ENCODE peak calls at places on chromosomes 16 and 17, in five cellular contexts. One of them, this sample, is unnamed.

GRCh38 chr16:19559242-19559910 is 3.9 kb downstream of the VPS35L start:
- DNase-seq in tibial artery: no peak
- DNase-seq in left lung: no peak
- DNase-seq in mammary epithelial cell: peak
- DNase-seq in CD8-positive, alpha-beta T cell: no peak
- DNase-seq in this sample: no peak

GRCh38 chr16:12159028-12159427 is 182.5 kb downstream of the SNX29 start:
- DNase-seq in left lung: no peak
- DNase-seq in mammary epithelial cell: no peak
- DNase-seq in tibial artery: no peak
- DNase-seq in CD8-positive, alpha-beta T cell: no peak
- DNase-seq in this sample: no peak

GRCh38 chr17:63153488-63153887 is 187.5 kb downstream of the TANC2 start:
- DNase-seq in left lung: no peak
- DNase-seq in tibial artery: no peak
- DNase-seq in mammary epithelial cell: no peak
- DNase-seq in CD8-positive, alpha-beta T cell: no peak
- DNase-seq in this sample: no peak

GRCh38 chr16:65779196-65779595 is 587.3 kb upstream of the CDH5 start:
- DNase-seq in mammary epithelial cell: no peak
- DNase-seq in left lung: no peak
- DNase-seq in tibial artery: peak
- DNase-seq in CD8-positive, alpha-beta T cell: no peak
- DNase-seq in this sample: no peak

GRCh38 chr17:1365445-1366039 is 34.5 kb downstream of the YWHAE start:
- DNase-seq in CD8-positive, alpha-beta T cell: peak
- DNase-seq in tibial artery: peak
- DNase-seq in left lung: peak
- DNase-seq in mammary epithelial cell: peak
- DNase-seq in this sample: peak

GRCh38 chr17:30164531-30164930 is 47.9 kb downstream of the NSRP1 start:
- DNase-seq in tibial artery: no peak
- DNase-seq in left lung: no peak
- DNase-seq in mammary epithelial cell: no peak
- DNase-seq in CD8-positive, alpha-beta T cell: no peak
- DNase-seq in this sample: no peak

GRCh38 chr17:68973098-68973929 is 18.1 kb upstream of the ABCA8 start:
- DNase-seq in CD8-positive, alpha-beta T cell: no peak
- DNase-seq in tibial artery: no peak
- DNase-seq in left lung: no peak
- DNase-seq in mammary epithelial cell: no peak
- DNase-seq in this sample: no peak

GRCh38 chr17:8185580-8186445 is 4.2 kb downstream of the BORCS6 start:
- DNase-seq in left lung: peak
- DNase-seq in mammary epithelial cell: peak
- DNase-seq in tibial artery: peak
- DNase-seq in CD8-positive, alpha-beta T cell: peak
- DNase-seq in this sample: peak

GRCh38 chr17:1473170-1473569 is 17.1 kb upstream of the CRK start:
- DNase-seq in tibial artery: no peak
- DNase-seq in mammary epithelial cell: no peak
- DNase-seq in left lung: no peak
- DNase-seq in CD8-positive, alpha-beta T cell: no peak
- DNase-seq in this sample: no peak

GRCh38 chr16:50301626-50302471 is 35.5 kb downstream of the ADCY7 start:
- DNase-seq in tibial artery: peak
- DNase-seq in left lung: peak
- DNase-seq in mammary epithelial cell: peak
- DNase-seq in CD8-positive, alpha-beta T cell: no peak
- DNase-seq in this sample: no peak

GRCh38 chr16:27792486-27793275 is 242.7 kb downstream of the KATNIP start:
- DNase-seq in tibial artery: no peak
- DNase-seq in mammary epithelial cell: no peak
- DNase-seq in CD8-positive, alpha-beta T cell: no peak
- DNase-seq in left lung: no peak
- DNase-seq in this sample: no peak

GRCh38 chr16:50520451-50521245 is 27.5 kb upstream of the NKD1 start:
- DNase-seq in CD8-positive, alpha-beta T cell: no peak
- DNase-seq in mammary epithelial cell: no peak
- DNase-seq in tibial artery: no peak
- DNase-seq in left lung: no peak
- DNase-seq in this sample: peak

GRCh38 chr16:87062569-87063442 is 254.4 kb downstream of the C16orf95 start:
- DNase-seq in CD8-positive, alpha-beta T cell: peak
- DNase-seq in tibial artery: peak
- DNase-seq in left lung: peak
- DNase-seq in mammary epithelial cell: peak
- DNase-seq in this sample: no peak

GRCh38 chr17:39564201-39564828 is 43.4 kb downstream of the NEUROD2 start:
- DNase-seq in mammary epithelial cell: no peak
- DNase-seq in left lung: no peak
- DNase-seq in tibial artery: no peak
- DNase-seq in CD8-positive, alpha-beta T cell: no peak
- DNase-seq in this sample: no peak

GRCh38 chr17:77487677-77488530 is 347.1 kb downstream of the SEC14L1 start:
- DNase-seq in CD8-positive, alpha-beta T cell: no peak
- DNase-seq in mammary epithelial cell: no peak
- DNase-seq in left lung: no peak
- DNase-seq in tibial artery: no peak
- DNase-seq in this sample: no peak

GRCh38 chr17:45147102-45147580 is 1.1 kb upstream of the HEXIM1 start:
- DNase-seq in left lung: no peak
- DNase-seq in mammary epithelial cell: no peak
- DNase-seq in CD8-positive, alpha-beta T cell: peak
- DNase-seq in tibial artery: peak
- DNase-seq in this sample: peak

GRCh38 chr16:54460254-54460860 is 173.8 kb upstream of the IRX3 start:
- DNase-seq in tibial artery: no peak
- DNase-seq in left lung: no peak
- DNase-seq in mammary epithelial cell: no peak
- DNase-seq in CD8-positive, alpha-beta T cell: no peak
- DNase-seq in this sample: no peak

GRCh38 chr17:37762669-37763068 is 17.8 kb upstream of the HNF1B start:
- DNase-seq in CD8-positive, alpha-beta T cell: no peak
- DNase-seq in tibial artery: no peak
- DNase-seq in mammary epithelial cell: no peak
- DNase-seq in left lung: no peak
- DNase-seq in this sample: no peak

DNA sequence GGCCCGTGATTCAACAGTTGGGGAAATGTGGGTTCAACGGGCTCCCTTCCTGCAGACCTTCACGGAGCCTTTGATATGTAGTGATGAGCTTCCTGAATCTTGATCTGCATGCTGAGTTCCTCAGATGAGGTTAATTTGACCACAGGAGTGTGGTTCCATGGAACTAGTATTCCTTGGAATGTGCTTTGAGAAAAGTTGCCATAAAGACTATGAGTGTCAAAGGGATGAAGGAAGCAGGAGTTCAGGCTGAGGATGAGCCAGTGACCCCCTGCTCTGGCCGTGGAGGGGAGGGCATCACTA is 229.2 kb downstream of the MSI2 start:
- DNase-seq in CD8-positive, alpha-beta T cell: no peak
- DNase-seq in tibial artery: no peak
- DNase-seq in mammary epithelial cell: no peak
- DNase-seq in left lung: no peak
- DNase-seq in this sample: no peak
- TF ChIP-seq CTCF in CD8-positive, alpha-beta T cell: no peak
- TF ChIP-seq CTCF in tibial artery: no peak
- TF ChIP-seq CTCF in mammary epithelial cell: no peak
- TF ChIP-seq CTCF in left lung: no peak
- TF ChIP-seq CTCF in this sample: no peak

GRCh38 chr16:79417465-79418093 is 183.0 kb downstream of the MAF start:
- DNase-seq in tibial artery: no peak
- DNase-seq in left lung: no peak
- DNase-seq in mammary epithelial cell: no peak
- DNase-seq in CD8-positive, alpha-beta T cell: no peak
- DNase-seq in this sample: no peak

GRCh38 chr16:79418588-79418987 is 181.9 kb downstream of the MAF start:
- DNase-seq in left lung: no peak
- DNase-seq in CD8-positive, alpha-beta T cell: no peak
- DNase-seq in tibial artery: no peak
- DNase-seq in mammary epithelial cell: no peak
- DNase-seq in this sample: no peak

GRCh38 chr16:79419148-79419547 is 181.4 kb downstream of the MAF start:
- DNase-seq in CD8-positive, alpha-beta T cell: no peak
- DNase-seq in mammary epithelial cell: no peak
- DNase-seq in left lung: no peak
- DNase-seq in tibial artery: no peak
- DNase-seq in this sample: no peak

GRCh38 chr16:79411805-79412204 is 188.7 kb downstream of the MAF start:
- DNase-seq in mammary epithelial cell: no peak
- DNase-seq in left lung: no peak
- DNase-seq in CD8-positive, alpha-beta T cell: no peak
- DNase-seq in tibial artery: no peak
- DNase-seq in this sample: no peak

DNA sequence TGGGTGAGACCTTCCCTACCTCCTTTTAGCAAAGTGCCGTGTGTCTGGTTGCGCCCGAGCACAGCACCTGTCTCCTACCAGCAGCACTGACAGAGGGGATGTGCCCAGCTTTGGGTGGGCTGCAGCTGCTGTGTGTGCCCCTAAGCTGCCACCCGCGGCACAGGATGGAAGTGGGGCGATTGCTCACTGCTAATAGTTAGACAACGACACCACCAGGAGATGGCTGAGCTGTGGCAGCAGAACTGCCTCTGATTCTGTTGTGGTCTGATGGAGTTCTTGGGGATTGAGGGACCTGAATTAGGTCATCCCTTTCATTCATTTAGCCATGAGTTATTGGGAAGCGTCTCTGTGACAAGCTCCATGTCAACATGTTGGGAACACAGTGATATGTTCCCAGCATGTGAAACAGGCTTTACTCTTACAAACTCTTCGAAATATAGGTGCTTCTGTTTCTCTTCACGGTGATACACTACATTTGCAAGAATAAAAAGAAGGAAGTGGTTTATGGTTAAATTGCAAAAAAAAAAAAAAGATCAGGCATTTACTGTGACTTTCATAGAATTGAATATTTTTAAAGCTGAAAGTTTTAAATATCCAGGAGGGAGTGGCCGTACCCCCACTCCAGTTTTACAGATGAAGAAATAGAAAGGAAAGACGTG is 184.4 kb downstream of the MAF start:
- DNase-seq in tibial artery: no peak
- DNase-seq in left lung: no peak
- DNase-seq in CD8-positive, alpha-beta T cell: no peak
- DNase-seq in mammary epithelial cell: no peak
- DNase-seq in this sample: no peak
- TF ChIP-seq CTCF in tibial artery: no peak
- TF ChIP-seq CTCF in left lung: no peak
- TF ChIP-seq CTCF in CD8-positive, alpha-beta T cell: no peak
- TF ChIP-seq CTCF in mammary epithelial cell: no peak
- TF ChIP-seq CTCF in this sample: no peak

GRCh38 chr16:89452241-89452640 is 38.1 kb downstream of the ANKRD11 start:
- DNase-seq in mammary epithelial cell: no peak
- DNase-seq in tibial artery: no peak
- DNase-seq in CD8-positive, alpha-beta T cell: no peak
- DNase-seq in left lung: no peak
- DNase-seq in this sample: no peak

GRCh38 chr16:89450537-89450936 is 39.8 kb downstream of the ANKRD11 start:
- DNase-seq in mammary epithelial cell: no peak
- DNase-seq in left lung: no peak
- DNase-seq in CD8-positive, alpha-beta T cell: no peak
- DNase-seq in tibial artery: no peak
- DNase-seq in this sample: no peak

GRCh38 chr16:89453662-89454321 is 36.6 kb downstream of the ANKRD11 start:
- DNase-seq in tibial artery: peak
- DNase-seq in left lung: no peak
- DNase-seq in CD8-positive, alpha-beta T cell: no peak
- DNase-seq in mammary epithelial cell: no peak
- DNase-seq in this sample: peak

GRCh38 chr16:89455178-89455577 is 35.2 kb downstream of the ANKRD11 start:
- DNase-seq in tibial artery: no peak
- DNase-seq in left lung: no peak
- DNase-seq in CD8-positive, alpha-beta T cell: no peak
- DNase-seq in mammary epithelial cell: no peak
- DNase-seq in this sample: no peak

GRCh38 chr16:89452925-89453324 is 37.4 kb downstream of the ANKRD11 start:
- DNase-seq in left lung: no peak
- DNase-seq in tibial artery: no peak
- DNase-seq in mammary epithelial cell: no peak
- DNase-seq in CD8-positive, alpha-beta T cell: no peak
- DNase-seq in this sample: no peak
- TF ChIP-seq CTCF in left lung: no peak
- TF ChIP-seq CTCF in tibial artery: no peak
- TF ChIP-seq CTCF in mammary epithelial cell: no peak
- TF ChIP-seq CTCF in CD8-positive, alpha-beta T cell: no peak
- TF ChIP-seq CTCF in this sample: no peak

GRCh38 chr17:75754378-75755204 is 10.4 kb downstream of the GALK1 start:
- DNase-seq in left lung: no peak
- DNase-seq in tibial artery: no peak
- DNase-seq in CD8-positive, alpha-beta T cell: no peak
- DNase-seq in mammary epithelial cell: no peak
- DNase-seq in this sample: no peak

GRCh38 chr17:75755205-75755901 is 9.6 kb downstream of the GALK1 start:
- DNase-seq in tibial artery: no peak
- DNase-seq in mammary epithelial cell: peak
- DNase-seq in CD8-positive, alpha-beta T cell: no peak
- DNase-seq in left lung: no peak
- DNase-seq in this sample: peak

GRCh38 chr17:75753193-75753513 is 11.8 kb downstream of the GALK1 start:
- DNase-seq in mammary epithelial cell: no peak
- DNase-seq in CD8-positive, alpha-beta T cell: no peak
- DNase-seq in left lung: no peak
- DNase-seq in tibial artery: no peak
- DNase-seq in this sample: no peak

GRCh38 chr17:75752405-75753192 is 12.4 kb downstream of the GALK1 start:
- DNase-seq in left lung: no peak
- DNase-seq in tibial artery: no peak
- DNase-seq in mammary epithelial cell: no peak
- DNase-seq in CD8-positive, alpha-beta T cell: no peak
- DNase-seq in this sample: no peak

DNA sequence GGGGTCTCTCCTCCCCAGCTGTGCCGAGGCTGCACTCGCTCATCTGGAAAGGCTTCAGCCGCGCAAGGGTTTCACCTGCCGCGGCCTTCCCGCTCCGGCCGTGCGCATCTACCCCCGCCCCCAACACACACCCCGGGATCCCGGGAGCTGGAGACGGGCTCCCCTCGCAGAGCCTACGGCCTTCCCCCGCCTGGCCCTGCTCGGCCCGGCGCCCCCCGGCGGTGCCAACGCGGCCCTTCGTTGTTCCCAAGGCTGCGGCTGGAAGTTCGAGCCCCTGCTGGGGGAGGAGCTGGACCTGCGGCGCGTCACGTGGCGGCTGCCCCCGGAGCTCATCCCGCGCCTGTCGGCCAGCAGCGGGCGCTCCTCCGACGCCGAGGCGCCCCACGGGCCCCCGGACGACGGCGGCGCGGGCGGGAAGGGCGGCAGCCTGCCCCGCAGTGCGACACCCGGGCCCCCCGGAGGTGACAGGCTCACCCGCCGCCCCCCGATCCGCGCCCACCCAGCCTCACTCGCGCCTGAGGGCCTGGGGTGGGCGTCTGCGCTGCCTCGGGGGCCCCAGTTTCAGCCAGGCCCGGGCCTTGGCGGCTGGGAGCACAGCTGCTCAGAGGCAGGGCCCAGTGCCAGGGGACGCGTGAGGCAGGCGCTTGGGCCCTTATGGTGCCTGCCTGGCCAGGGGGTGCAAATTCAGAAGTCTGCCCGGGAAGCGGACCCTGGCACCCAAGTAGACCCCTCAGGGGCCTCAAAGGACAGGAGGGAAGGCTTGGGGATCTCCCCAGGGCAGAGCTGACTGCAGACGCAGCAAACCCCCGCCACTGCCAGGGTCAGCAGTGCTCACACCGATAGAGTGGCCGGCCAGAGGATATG is 11.2 kb downstream of the GALK1 start:
- DNase-seq in tibial artery: no peak
- DNase-seq in left lung: peak
- DNase-seq in CD8-positive, alpha-beta T cell: peak
- DNase-seq in mammary epithelial cell: no peak
- DNase-seq in this sample: peak
- TF ChIP-seq CTCF in tibial artery: peak
- TF ChIP-seq CTCF in left lung: peak
- TF ChIP-seq CTCF in CD8-positive, alpha-beta T cell: peak
- TF ChIP-seq CTCF in mammary epithelial cell: no peak
- TF ChIP-seq CTCF in this sample: peak

This sample was measured in CD14-positive monocyte.